ENCODE peak calls at places on chromosomes 12 and 14, in ten cellular contexts. One of them, this sample, is unnamed.

GRCh38 chr14:104708606-104709268 is 15.3 kb upstream of the ADSS1 start:
- DNase-seq in stimulated activated CD4-positive, alpha-beta T cell treated with anti-CD3 and anti-CD28 coated beads, Interleukin-4, amount 100 ng/mL, for 1 hour: peak; percentile 76
- DNase-seq in endothelial cell: peak; percentile 83
- DNase-seq in skeletal muscle cell: no peak
- DNase-seq in MM.1S: peak; percentile 53
- DNase-seq in activated B cell treated with CpG ODN at 0.5 μM for 24 hours: peak; percentile 72
- DNase-seq in iris pigment epithelial cell: peak; percentile 41
- DNase-seq in stimulated activated CD8-positive, alpha-beta memory T cell treated with anti-CD3 and anti-CD28 coated beads, Interleukin-4, amount 100 ng/mL, for 24 hours: peak; percentile 61
- DNase-seq in activated CD4-positive, alpha-beta T cell treated with anti-CD3 and anti-CD28 coated beads, Interleukin-2, amount 50 U/mL, for 4 hours: peak; percentile 68
- DNase-seq in HTR-8/SVneo: peak; percentile 87
- DNase-seq in this sample: peak; percentile 57

GRCh38 chr14:68309121-68309520 is 483.7 kb downstream of the ZFP36L1 start:
- DNase-seq in stimulated activated CD4-positive, alpha-beta T cell treated with anti-CD3 and anti-CD28 coated beads, Interleukin-4, amount 100 ng/mL, for 1 hour: no peak
- DNase-seq in endothelial cell: no peak
- DNase-seq in skeletal muscle cell: no peak
- DNase-seq in MM.1S: no peak
- DNase-seq in activated B cell treated with CpG ODN at 0.5 μM for 24 hours: no peak
- DNase-seq in iris pigment epithelial cell: no peak
- DNase-seq in stimulated activated CD8-positive, alpha-beta memory T cell treated with anti-CD3 and anti-CD28 coated beads, Interleukin-4, amount 100 ng/mL, for 24 hours: no peak
- DNase-seq in activated CD4-positive, alpha-beta T cell treated with anti-CD3 and anti-CD28 coated beads, Interleukin-2, amount 50 U/mL, for 4 hours: no peak
- DNase-seq in HTR-8/SVneo: no peak
- DNase-seq in this sample: no peak

GRCh38 chr12:51326762-51327439 is 2.9 kb upstream of the BIN2 start:
- DNase-seq in stimulated activated CD4-positive, alpha-beta T cell treated with anti-CD3 and anti-CD28 coated beads, Interleukin-4, amount 100 ng/mL, for 1 hour: no peak
- DNase-seq in endothelial cell: no peak
- DNase-seq in skeletal muscle cell: peak; percentile 37
- DNase-seq in MM.1S: peak; percentile 81
- DNase-seq in activated B cell treated with CpG ODN at 0.5 μM for 24 hours: no peak
- DNase-seq in iris pigment epithelial cell: peak; percentile 87
- DNase-seq in stimulated activated CD8-positive, alpha-beta memory T cell treated with anti-CD3 and anti-CD28 coated beads, Interleukin-4, amount 100 ng/mL, for 24 hours: no peak
- DNase-seq in activated CD4-positive, alpha-beta T cell treated with anti-CD3 and anti-CD28 coated beads, Interleukin-2, amount 50 U/mL, for 4 hours: no peak
- DNase-seq in HTR-8/SVneo: no peak
- DNase-seq in this sample: no peak

GRCh38 chr12:122610911-122611310 is 83.9 kb downstream of the KNTC1 start:
- DNase-seq in stimulated activated CD4-positive, alpha-beta T cell treated with anti-CD3 and anti-CD28 coated beads, Interleukin-4, amount 100 ng/mL, for 1 hour: no peak
- DNase-seq in endothelial cell: no peak
- DNase-seq in skeletal muscle cell: no peak
- DNase-seq in MM.1S: no peak
- DNase-seq in activated B cell treated with CpG ODN at 0.5 μM for 24 hours: no peak
- DNase-seq in iris pigment epithelial cell: peak; percentile 14
- DNase-seq in stimulated activated CD8-positive, alpha-beta memory T cell treated with anti-CD3 and anti-CD28 coated beads, Interleukin-4, amount 100 ng/mL, for 24 hours: no peak
- DNase-seq in activated CD4-positive, alpha-beta T cell treated with anti-CD3 and anti-CD28 coated beads, Interleukin-2, amount 50 U/mL, for 4 hours: no peak
- DNase-seq in HTR-8/SVneo: no peak
- DNase-seq in this sample: no peak

GRCh38 chr14:90692061-90692460 is 124.2 kb downstream of the TTC7B start:
- DNase-seq in stimulated activated CD4-positive, alpha-beta T cell treated with anti-CD3 and anti-CD28 coated beads, Interleukin-4, amount 100 ng/mL, for 1 hour: no peak
- DNase-seq in endothelial cell: no peak
- DNase-seq in skeletal muscle cell: no peak
- DNase-seq in MM.1S: no peak
- DNase-seq in activated B cell treated with CpG ODN at 0.5 μM for 24 hours: no peak
- DNase-seq in iris pigment epithelial cell: peak; percentile 24
- DNase-seq in stimulated activated CD8-positive, alpha-beta memory T cell treated with anti-CD3 and anti-CD28 coated beads, Interleukin-4, amount 100 ng/mL, for 24 hours: no peak
- DNase-seq in activated CD4-positive, alpha-beta T cell treated with anti-CD3 and anti-CD28 coated beads, Interleukin-2, amount 50 U/mL, for 4 hours: no peak
- DNase-seq in HTR-8/SVneo: no peak
- DNase-seq in this sample: no peak

GRCh38 chr12:14775652-14776020 is 27.6 kb downstream of the WBP11 start:
- DNase-seq in stimulated activated CD4-positive, alpha-beta T cell treated with anti-CD3 and anti-CD28 coated beads, Interleukin-4, amount 100 ng/mL, for 1 hour: no peak
- DNase-seq in endothelial cell: no peak
- DNase-seq in skeletal muscle cell: peak; percentile 31
- DNase-seq in MM.1S: no peak
- DNase-seq in activated B cell treated with CpG ODN at 0.5 μM for 24 hours: no peak
- DNase-seq in iris pigment epithelial cell: peak; percentile 80
- DNase-seq in stimulated activated CD8-positive, alpha-beta memory T cell treated with anti-CD3 and anti-CD28 coated beads, Interleukin-4, amount 100 ng/mL, for 24 hours: no peak
- DNase-seq in activated CD4-positive, alpha-beta T cell treated with anti-CD3 and anti-CD28 coated beads, Interleukin-2, amount 50 U/mL, for 4 hours: no peak
- DNase-seq in HTR-8/SVneo: no peak
- DNase-seq in this sample: peak; percentile 49

GRCh38 chr12:90816353-90817089 is 138.5 kb downstream of the CCER1 start:
- DNase-seq in stimulated activated CD4-positive, alpha-beta T cell treated with anti-CD3 and anti-CD28 coated beads, Interleukin-4, amount 100 ng/mL, for 1 hour: no peak
- DNase-seq in endothelial cell: no peak
- DNase-seq in skeletal muscle cell: peak; percentile 24
- DNase-seq in MM.1S: no peak
- DNase-seq in activated B cell treated with CpG ODN at 0.5 μM for 24 hours: no peak
- DNase-seq in iris pigment epithelial cell: peak; percentile 6
- DNase-seq in stimulated activated CD8-positive, alpha-beta memory T cell treated with anti-CD3 and anti-CD28 coated beads, Interleukin-4, amount 100 ng/mL, for 24 hours: no peak
- DNase-seq in activated CD4-positive, alpha-beta T cell treated with anti-CD3 and anti-CD28 coated beads, Interleukin-2, amount 50 U/mL, for 4 hours: no peak
- DNase-seq in HTR-8/SVneo: no peak
- DNase-seq in this sample: no peak

GRCh38 chr12:10215451-10215850 is 2.8 kb downstream of the GABARAPL1 start:
- DNase-seq in stimulated activated CD4-positive, alpha-beta T cell treated with anti-CD3 and anti-CD28 coated beads, Interleukin-4, amount 100 ng/mL, for 1 hour: no peak
- DNase-seq in endothelial cell: no peak
- DNase-seq in skeletal muscle cell: no peak
- DNase-seq in MM.1S: peak; percentile 15
- DNase-seq in activated B cell treated with CpG ODN at 0.5 μM for 24 hours: no peak
- DNase-seq in iris pigment epithelial cell: no peak
- DNase-seq in stimulated activated CD8-positive, alpha-beta memory T cell treated with anti-CD3 and anti-CD28 coated beads, Interleukin-4, amount 100 ng/mL, for 24 hours: no peak
- DNase-seq in activated CD4-positive, alpha-beta T cell treated with anti-CD3 and anti-CD28 coated beads, Interleukin-2, amount 50 U/mL, for 4 hours: no peak
- DNase-seq in HTR-8/SVneo: no peak
- DNase-seq in this sample: no peak

GRCh38 chr14:52703225-52703624 is 3.8 kb upstream of the PSMC6 start:
- DNase-seq in stimulated activated CD4-positive, alpha-beta T cell treated with anti-CD3 and anti-CD28 coated beads, Interleukin-4, amount 100 ng/mL, for 1 hour: no peak
- DNase-seq in endothelial cell: no peak
- DNase-seq in skeletal muscle cell: peak; percentile 96
- DNase-seq in MM.1S: no peak
- DNase-seq in activated B cell treated with CpG ODN at 0.5 μM for 24 hours: no peak
- DNase-seq in iris pigment epithelial cell: peak; percentile 99
- DNase-seq in stimulated activated CD8-positive, alpha-beta memory T cell treated with anti-CD3 and anti-CD28 coated beads, Interleukin-4, amount 100 ng/mL, for 24 hours: no peak
- DNase-seq in activated CD4-positive, alpha-beta T cell treated with anti-CD3 and anti-CD28 coated beads, Interleukin-2, amount 50 U/mL, for 4 hours: no peak
- DNase-seq in HTR-8/SVneo: peak; percentile 54
- DNase-seq in this sample: peak; percentile 13

GRCh38 chr12:49803693-49804450 is 24.3 kb downstream of the NCKAP5L start:
- DNase-seq in stimulated activated CD4-positive, alpha-beta T cell treated with anti-CD3 and anti-CD28 coated beads, Interleukin-4, amount 100 ng/mL, for 1 hour: no peak
- DNase-seq in endothelial cell: no peak
- DNase-seq in skeletal muscle cell: no peak
- DNase-seq in MM.1S: no peak
- DNase-seq in activated B cell treated with CpG ODN at 0.5 μM for 24 hours: no peak
- DNase-seq in iris pigment epithelial cell: no peak
- DNase-seq in stimulated activated CD8-positive, alpha-beta memory T cell treated with anti-CD3 and anti-CD28 coated beads, Interleukin-4, amount 100 ng/mL, for 24 hours: no peak
- DNase-seq in activated CD4-positive, alpha-beta T cell treated with anti-CD3 and anti-CD28 coated beads, Interleukin-2, amount 50 U/mL, for 4 hours: no peak
- DNase-seq in HTR-8/SVneo: no peak
- DNase-seq in this sample: no peak

GRCh38 chr12:108335349-108336119 is 3.6 kb downstream of the CMKLR1 start:
- DNase-seq in stimulated activated CD4-positive, alpha-beta T cell treated with anti-CD3 and anti-CD28 coated beads, Interleukin-4, amount 100 ng/mL, for 1 hour: no peak
- DNase-seq in endothelial cell: no peak
- DNase-seq in skeletal muscle cell: no peak
- DNase-seq in MM.1S: peak; percentile 75
- DNase-seq in activated B cell treated with CpG ODN at 0.5 μM for 24 hours: no peak
- DNase-seq in iris pigment epithelial cell: no peak
- DNase-seq in stimulated activated CD8-positive, alpha-beta memory T cell treated with anti-CD3 and anti-CD28 coated beads, Interleukin-4, amount 100 ng/mL, for 24 hours: no peak
- DNase-seq in activated CD4-positive, alpha-beta T cell treated with anti-CD3 and anti-CD28 coated beads, Interleukin-2, amount 50 U/mL, for 4 hours: no peak
- DNase-seq in HTR-8/SVneo: no peak
- DNase-seq in this sample: no peak

GRCh38 chr14:31895206-31895605 is 181.9 kb upstream of the ARHGAP5 start:
- DNase-seq in stimulated activated CD4-positive, alpha-beta T cell treated with anti-CD3 and anti-CD28 coated beads, Interleukin-4, amount 100 ng/mL, for 1 hour: no peak
- DNase-seq in endothelial cell: no peak
- DNase-seq in skeletal muscle cell: peak; percentile 56
- DNase-seq in MM.1S: no peak
- DNase-seq in activated B cell treated with CpG ODN at 0.5 μM for 24 hours: no peak
- DNase-seq in iris pigment epithelial cell: peak; percentile 86
- DNase-seq in stimulated activated CD8-positive, alpha-beta memory T cell treated with anti-CD3 and anti-CD28 coated beads, Interleukin-4, amount 100 ng/mL, for 24 hours: no peak
- DNase-seq in activated CD4-positive, alpha-beta T cell treated with anti-CD3 and anti-CD28 coated beads, Interleukin-2, amount 50 U/mL, for 4 hours: no peak
- DNase-seq in HTR-8/SVneo: no peak
- DNase-seq in this sample: no peak

GRCh38 chr12:103947871-103948555 is 17.7 kb upstream of the TDG start:
- DNase-seq in stimulated activated CD4-positive, alpha-beta T cell treated with anti-CD3 and anti-CD28 coated beads, Interleukin-4, amount 100 ng/mL, for 1 hour: no peak
- DNase-seq in endothelial cell: no peak
- DNase-seq in skeletal muscle cell: no peak
- DNase-seq in MM.1S: no peak
- DNase-seq in activated B cell treated with CpG ODN at 0.5 μM for 24 hours: no peak
- DNase-seq in iris pigment epithelial cell: peak; percentile 26
- DNase-seq in stimulated activated CD8-positive, alpha-beta memory T cell treated with anti-CD3 and anti-CD28 coated beads, Interleukin-4, amount 100 ng/mL, for 24 hours: no peak
- DNase-seq in activated CD4-positive, alpha-beta T cell treated with anti-CD3 and anti-CD28 coated beads, Interleukin-2, amount 50 U/mL, for 4 hours: no peak
- DNase-seq in HTR-8/SVneo: no peak
- DNase-seq in this sample: no peak

GRCh38 chr12:6613015-6613775 is 6.0 kb upstream of the CHD4 start:
- DNase-seq in stimulated activated CD4-positive, alpha-beta T cell treated with anti-CD3 and anti-CD28 coated beads, Interleukin-4, amount 100 ng/mL, for 1 hour: no peak
- DNase-seq in endothelial cell: no peak
- DNase-seq in skeletal muscle cell: no peak
- DNase-seq in MM.1S: peak; percentile 66
- DNase-seq in activated B cell treated with CpG ODN at 0.5 μM for 24 hours: no peak
- DNase-seq in iris pigment epithelial cell: peak; percentile 73
- DNase-seq in stimulated activated CD8-positive, alpha-beta memory T cell treated with anti-CD3 and anti-CD28 coated beads, Interleukin-4, amount 100 ng/mL, for 24 hours: no peak
- DNase-seq in activated CD4-positive, alpha-beta T cell treated with anti-CD3 and anti-CD28 coated beads, Interleukin-2, amount 50 U/mL, for 4 hours: no peak
- DNase-seq in HTR-8/SVneo: no peak
- DNase-seq in this sample: no peak

GRCh38 chr12:123075591-123076171 is 75.2 kb downstream of the PITPNM2 start:
- DNase-seq in stimulated activated CD4-positive, alpha-beta T cell treated with anti-CD3 and anti-CD28 coated beads, Interleukin-4, amount 100 ng/mL, for 1 hour: peak; percentile 68
- DNase-seq in endothelial cell: no peak
- DNase-seq in skeletal muscle cell: no peak
- DNase-seq in MM.1S: no peak
- DNase-seq in activated B cell treated with CpG ODN at 0.5 μM for 24 hours: no peak
- DNase-seq in iris pigment epithelial cell: peak; percentile 22
- DNase-seq in stimulated activated CD8-positive, alpha-beta memory T cell treated with anti-CD3 and anti-CD28 coated beads, Interleukin-4, amount 100 ng/mL, for 24 hours: peak; percentile 63
- DNase-seq in activated CD4-positive, alpha-beta T cell treated with anti-CD3 and anti-CD28 coated beads, Interleukin-2, amount 50 U/mL, for 4 hours: peak; percentile 71
- DNase-seq in HTR-8/SVneo: no peak
- DNase-seq in this sample: no peak

GRCh38 chr14:96176811-96177211 is 27.8 kb upstream of the BDKRB2 start:
- DNase-seq in stimulated activated CD4-positive, alpha-beta T cell treated with anti-CD3 and anti-CD28 coated beads, Interleukin-4, amount 100 ng/mL, for 1 hour: no peak
- DNase-seq in endothelial cell: no peak
- DNase-seq in skeletal muscle cell: peak; percentile 99
- DNase-seq in MM.1S: no peak
- DNase-seq in activated B cell treated with CpG ODN at 0.5 μM for 24 hours: no peak
- DNase-seq in iris pigment epithelial cell: peak; percentile 72
- DNase-seq in stimulated activated CD8-positive, alpha-beta memory T cell treated with anti-CD3 and anti-CD28 coated beads, Interleukin-4, amount 100 ng/mL, for 24 hours: no peak
- DNase-seq in activated CD4-positive, alpha-beta T cell treated with anti-CD3 and anti-CD28 coated beads, Interleukin-2, amount 50 U/mL, for 4 hours: no peak
- DNase-seq in HTR-8/SVneo: no peak
- DNase-seq in this sample: no peak

GRCh38 chr12:120101182-120101581 is 15.4 kb downstream of the RAB35 start:
- DNase-seq in stimulated activated CD4-positive, alpha-beta T cell treated with anti-CD3 and anti-CD28 coated beads, Interleukin-4, amount 100 ng/mL, for 1 hour: no peak
- DNase-seq in endothelial cell: no peak
- DNase-seq in skeletal muscle cell: no peak
- DNase-seq in MM.1S: peak; percentile 67
- DNase-seq in activated B cell treated with CpG ODN at 0.5 μM for 24 hours: no peak
- DNase-seq in iris pigment epithelial cell: no peak
- DNase-seq in stimulated activated CD8-positive, alpha-beta memory T cell treated with anti-CD3 and anti-CD28 coated beads, Interleukin-4, amount 100 ng/mL, for 24 hours: no peak
- DNase-seq in activated CD4-positive, alpha-beta T cell treated with anti-CD3 and anti-CD28 coated beads, Interleukin-2, amount 50 U/mL, for 4 hours: no peak
- DNase-seq in HTR-8/SVneo: no peak
- DNase-seq in this sample: no peak

GRCh38 chr14:38056270-38056669 is 151.4 kb upstream of the SSTR1 start:
- DNase-seq in stimulated activated CD4-positive, alpha-beta T cell treated with anti-CD3 and anti-CD28 coated beads, Interleukin-4, amount 100 ng/mL, for 1 hour: no peak
- DNase-seq in endothelial cell: no peak
- DNase-seq in skeletal muscle cell: no peak
- DNase-seq in MM.1S: no peak
- DNase-seq in activated B cell treated with CpG ODN at 0.5 μM for 24 hours: no peak
- DNase-seq in iris pigment epithelial cell: no peak
- DNase-seq in stimulated activated CD8-positive, alpha-beta memory T cell treated with anti-CD3 and anti-CD28 coated beads, Interleukin-4, amount 100 ng/mL, for 24 hours: no peak
- DNase-seq in activated CD4-positive, alpha-beta T cell treated with anti-CD3 and anti-CD28 coated beads, Interleukin-2, amount 50 U/mL, for 4 hours: no peak
- DNase-seq in HTR-8/SVneo: no peak
- DNase-seq in this sample: peak; percentile 10

GRCh38 chr12:22702690-22703089 is 77.7 kb downstream of the ETNK1 start:
- DNase-seq in stimulated activated CD4-positive, alpha-beta T cell treated with anti-CD3 and anti-CD28 coated beads, Interleukin-4, amount 100 ng/mL, for 1 hour: no peak
- DNase-seq in endothelial cell: no peak
- DNase-seq in skeletal muscle cell: no peak
- DNase-seq in MM.1S: no peak
- DNase-seq in activated B cell treated with CpG ODN at 0.5 μM for 24 hours: no peak
- DNase-seq in iris pigment epithelial cell: peak; percentile 37
- DNase-seq in stimulated activated CD8-positive, alpha-beta memory T cell treated with anti-CD3 and anti-CD28 coated beads, Interleukin-4, amount 100 ng/mL, for 24 hours: no peak
- DNase-seq in activated CD4-positive, alpha-beta T cell treated with anti-CD3 and anti-CD28 coated beads, Interleukin-2, amount 50 U/mL, for 4 hours: no peak
- DNase-seq in HTR-8/SVneo: no peak
- DNase-seq in this sample: no peak

GRCh38 chr12:124566181-124567034 is 1.0 kb downstream of the NCOR2 start:
- DNase-seq in stimulated activated CD4-positive, alpha-beta T cell treated with anti-CD3 and anti-CD28 coated beads, Interleukin-4, amount 100 ng/mL, for 1 hour: peak; percentile 71
- DNase-seq in endothelial cell: peak; percentile 74
- DNase-seq in skeletal muscle cell: no peak
- DNase-seq in MM.1S: peak; percentile 55
- DNase-seq in activated B cell treated with CpG ODN at 0.5 μM for 24 hours: peak; percentile 60
- DNase-seq in iris pigment epithelial cell: peak; percentile 78
- DNase-seq in stimulated activated CD8-positive, alpha-beta memory T cell treated with anti-CD3 and anti-CD28 coated beads, Interleukin-4, amount 100 ng/mL, for 24 hours: peak; percentile 51
- DNase-seq in activated CD4-positive, alpha-beta T cell treated with anti-CD3 and anti-CD28 coated beads, Interleukin-2, amount 50 U/mL, for 4 hours: peak; percentile 59
- DNase-seq in HTR-8/SVneo: peak; percentile 90
- DNase-seq in this sample: peak; percentile 88

GRCh38 chr12:66514581-66514980 is 164.3 kb downstream of the GRIP1 start:
- DNase-seq in stimulated activated CD4-positive, alpha-beta T cell treated with anti-CD3 and anti-CD28 coated beads, Interleukin-4, amount 100 ng/mL, for 1 hour: no peak
- DNase-seq in endothelial cell: no peak
- DNase-seq in skeletal muscle cell: peak; percentile 26
- DNase-seq in MM.1S: no peak
- DNase-seq in activated B cell treated with CpG ODN at 0.5 μM for 24 hours: no peak
- DNase-seq in iris pigment epithelial cell: peak; percentile 70
- DNase-seq in stimulated activated CD8-positive, alpha-beta memory T cell treated with anti-CD3 and anti-CD28 coated beads, Interleukin-4, amount 100 ng/mL, for 24 hours: no peak
- DNase-seq in activated CD4-positive, alpha-beta T cell treated with anti-CD3 and anti-CD28 coated beads, Interleukin-2, amount 50 U/mL, for 4 hours: no peak
- DNase-seq in HTR-8/SVneo: peak; percentile 10
- DNase-seq in this sample: no peak

GRCh38 chr12:125340791-125341190 is 275.6 kb downstream of the AACS start:
- DNase-seq in stimulated activated CD4-positive, alpha-beta T cell treated with anti-CD3 and anti-CD28 coated beads, Interleukin-4, amount 100 ng/mL, for 1 hour: no peak
- DNase-seq in endothelial cell: no peak
- DNase-seq in skeletal muscle cell: peak; percentile 93
- DNase-seq in MM.1S: no peak
- DNase-seq in activated B cell treated with CpG ODN at 0.5 μM for 24 hours: no peak
- DNase-seq in iris pigment epithelial cell: peak; percentile 64
- DNase-seq in stimulated activated CD8-positive, alpha-beta memory T cell treated with anti-CD3 and anti-CD28 coated beads, Interleukin-4, amount 100 ng/mL, for 24 hours: no peak
- DNase-seq in activated CD4-positive, alpha-beta T cell treated with anti-CD3 and anti-CD28 coated beads, Interleukin-2, amount 50 U/mL, for 4 hours: no peak
- DNase-seq in HTR-8/SVneo: no peak
- DNase-seq in this sample: peak; percentile 61

GRCh38 chr14:24312736-24313507 is 1.6 kb downstream of the LTB4R start:
- DNase-seq in stimulated activated CD4-positive, alpha-beta T cell treated with anti-CD3 and anti-CD28 coated beads, Interleukin-4, amount 100 ng/mL, for 1 hour: no peak
- DNase-seq in endothelial cell: no peak
- DNase-seq in skeletal muscle cell: no peak
- DNase-seq in MM.1S: peak; percentile 45
- DNase-seq in activated B cell treated with CpG ODN at 0.5 μM for 24 hours: no peak
- DNase-seq in iris pigment epithelial cell: peak; percentile 31
- DNase-seq in stimulated activated CD8-positive, alpha-beta memory T cell treated with anti-CD3 and anti-CD28 coated beads, Interleukin-4, amount 100 ng/mL, for 24 hours: no peak
- DNase-seq in activated CD4-positive, alpha-beta T cell treated with anti-CD3 and anti-CD28 coated beads, Interleukin-2, amount 50 U/mL, for 4 hours: no peak
- DNase-seq in HTR-8/SVneo: no peak
- DNase-seq in this sample: peak; percentile 32

GRCh38 chr12:105729931-105730330 is 399.4 kb downstream of the C12orf75 start:
- DNase-seq in stimulated activated CD4-positive, alpha-beta T cell treated with anti-CD3 and anti-CD28 coated beads, Interleukin-4, amount 100 ng/mL, for 1 hour: no peak
- DNase-seq in endothelial cell: no peak
- DNase-seq in skeletal muscle cell: no peak
- DNase-seq in MM.1S: no peak
- DNase-seq in activated B cell treated with CpG ODN at 0.5 μM for 24 hours: no peak
- DNase-seq in iris pigment epithelial cell: no peak
- DNase-seq in stimulated activated CD8-positive, alpha-beta memory T cell treated with anti-CD3 and anti-CD28 coated beads, Interleukin-4, amount 100 ng/mL, for 24 hours: no peak
- DNase-seq in activated CD4-positive, alpha-beta T cell treated with anti-CD3 and anti-CD28 coated beads, Interleukin-2, amount 50 U/mL, for 4 hours: no peak
- DNase-seq in HTR-8/SVneo: no peak
- DNase-seq in this sample: no peak

GRCh38 chr12:124512667-124513296 is 54.6 kb downstream of the NCOR2 start:
- DNase-seq in stimulated activated CD4-positive, alpha-beta T cell treated with anti-CD3 and anti-CD28 coated beads, Interleukin-4, amount 100 ng/mL, for 1 hour: no peak
- DNase-seq in endothelial cell: peak; percentile 46
- DNase-seq in skeletal muscle cell: peak; percentile 98
- DNase-seq in MM.1S: no peak
- DNase-seq in activated B cell treated with CpG ODN at 0.5 μM for 24 hours: no peak
- DNase-seq in iris pigment epithelial cell: peak; percentile 97
- DNase-seq in stimulated activated CD8-positive, alpha-beta memory T cell treated with anti-CD3 and anti-CD28 coated beads, Interleukin-4, amount 100 ng/mL, for 24 hours: no peak
- DNase-seq in activated CD4-positive, alpha-beta T cell treated with anti-CD3 and anti-CD28 coated beads, Interleukin-2, amount 50 U/mL, for 4 hours: no peak
- DNase-seq in HTR-8/SVneo: peak; percentile 79
- DNase-seq in this sample: peak; percentile 97

GRCh38 chr14:45364565-45364964 is 111.6 kb upstream of the MIS18BP1 start:
- DNase-seq in stimulated activated CD4-positive, alpha-beta T cell treated with anti-CD3 and anti-CD28 coated beads, Interleukin-4, amount 100 ng/mL, for 1 hour: no peak
- DNase-seq in endothelial cell: no peak
- DNase-seq in skeletal muscle cell: no peak
- DNase-seq in MM.1S: no peak
- DNase-seq in activated B cell treated with CpG ODN at 0.5 μM for 24 hours: no peak
- DNase-seq in iris pigment epithelial cell: no peak
- DNase-seq in stimulated activated CD8-positive, alpha-beta memory T cell treated with anti-CD3 and anti-CD28 coated beads, Interleukin-4, amount 100 ng/mL, for 24 hours: no peak
- DNase-seq in activated CD4-positive, alpha-beta T cell treated with anti-CD3 and anti-CD28 coated beads, Interleukin-2, amount 50 U/mL, for 4 hours: no peak
- DNase-seq in HTR-8/SVneo: no peak
- DNase-seq in this sample: no peak

GRCh38 chr12:74526535-74526934 is 11.1 kb upstream of the ATXN7L3B start:
- DNase-seq in stimulated activated CD4-positive, alpha-beta T cell treated with anti-CD3 and anti-CD28 coated beads, Interleukin-4, amount 100 ng/mL, for 1 hour: no peak
- DNase-seq in endothelial cell: no peak
- DNase-seq in skeletal muscle cell: no peak
- DNase-seq in MM.1S: no peak
- DNase-seq in activated B cell treated with CpG ODN at 0.5 μM for 24 hours: no peak
- DNase-seq in iris pigment epithelial cell: no peak
- DNase-seq in stimulated activated CD8-positive, alpha-beta memory T cell treated with anti-CD3 and anti-CD28 coated beads, Interleukin-4, amount 100 ng/mL, for 24 hours: no peak
- DNase-seq in activated CD4-positive, alpha-beta T cell treated with anti-CD3 and anti-CD28 coated beads, Interleukin-2, amount 50 U/mL, for 4 hours: no peak
- DNase-seq in HTR-8/SVneo: no peak
- DNase-seq in this sample: no peak

GRCh38 chr14:61644834-61645233 is 50.5 kb upstream of the HIF1A start:
- DNase-seq in stimulated activated CD4-positive, alpha-beta T cell treated with anti-CD3 and anti-CD28 coated beads, Interleukin-4, amount 100 ng/mL, for 1 hour: no peak
- DNase-seq in endothelial cell: no peak
- DNase-seq in skeletal muscle cell: no peak
- DNase-seq in MM.1S: no peak
- DNase-seq in activated B cell treated with CpG ODN at 0.5 μM for 24 hours: no peak
- DNase-seq in iris pigment epithelial cell: peak; percentile 68
- DNase-seq in stimulated activated CD8-positive, alpha-beta memory T cell treated with anti-CD3 and anti-CD28 coated beads, Interleukin-4, amount 100 ng/mL, for 24 hours: no peak
- DNase-seq in activated CD4-positive, alpha-beta T cell treated with anti-CD3 and anti-CD28 coated beads, Interleukin-2, amount 50 U/mL, for 4 hours: no peak
- DNase-seq in HTR-8/SVneo: peak; percentile 61
- DNase-seq in this sample: no peak